ENCODE peak calls at places on chromosomes 3 and 15, in seven cellular contexts. Q is activated naive CD4-positive, alpha-beta T cell treated with anti-CD3 and anti-CD28 coated beads, Interleukin-2, amount 10 ng/mL, durations not matched to agents 7 days and 5 days; E is Peyer's patch; Y is activated T-cell treated with anti-CD3 and anti-CD28 coated beads for 4 hours; L is amniotic stem cell; B is G401; T is GM23338. W is an unnamed sample.

GRCh38 chr15:75694241-75695182 is 18.1 kb downstream of the CSPG4 start:
- DNase-seq in L (peak; percentile 98), E (peak; percentile 26), B (peak; percentile 87), Y (no peak), Q (peak; percentile 29), T (peak; percentile 69), W (peak; percentile 91)

GRCh38 chr3:104952160-104952559 is 414.5 kb upstream of the ALCAM start:
- DNase-seq in E (no peak), B (no peak), Q (no peak), L (no peak), T (no peak), Y (no peak), W (no peak)

GRCh38 chr3:25831578-25831977 is 41.7 kb downstream of the OXSM start:
- DNase-seq in T (peak; percentile 41), B (peak; percentile 16), Y (no peak), E (no peak), L (no peak), Q (no peak), W (no peak)

GRCh38 chr3:127729556-127730056 is 56.9 kb downstream of the ABTB1 start:
- DNase-seq in T (no peak), Q (no peak), L (no peak), E (no peak), B (peak; percentile 97), Y (no peak), W (no peak)

GRCh38 chr15:100438570-100438969 is 90.2 kb downstream of the CERS3 start:
- DNase-seq in Q (no peak), E (peak; percentile 33), T (no peak), B (peak; percentile 54), L (no peak), Y (no peak), W (no peak)

GRCh38 chr3:32398531-32398930 is 6.9 kb downstream of the CMTM7 start:
- DNase-seq in L (no peak), B (no peak), E (no peak), Y (no peak), T (no peak), Q (no peak), W (no peak)

GRCh38 chr3:192187485-192188051 is 539.8 kb downstream of the FGF12 start:
- DNase-seq in E (no peak), Q (no peak), L (no peak), T (peak; percentile 60), Y (no peak), B (no peak), W (no peak)

GRCh38 chr15:71049706-71050422 is 65.4 kb upstream of the THSD4 start:
- DNase-seq in B (no peak), Y (no peak), E (no peak), Q (no peak), T (peak; percentile 83), L (no peak), W (no peak)

GRCh38 chr3:13281657-13282527 is 138.2 kb downstream of the NUP210 start:
- DNase-seq in Q (no peak), L (no peak), T (peak; percentile 64), E (no peak), Y (no peak), B (no peak), W (no peak)

W was measured in AG04449.